ENCODE peak calls at places on chromosomes 1 and 21, in eight cellular contexts. I, R, Q, D, B, C, Y and Z are unnamed samples.

GRCh38 chr1:177983824-177984528 is 14.1 kb upstream of the SEC16B start:
- DNase-seq in I (peak), R (peak), Q (no peak), D (peak), B (peak), C (peak), Y (no peak), Z (peak)

GRCh38 chr1:58824753-58825389 is 41.0 kb upstream of the JUN start:
- DNase-seq in I (no peak), R (no peak), Q (no peak), D (no peak), B (no peak), C (no peak), Y (peak), Z (no peak)

GRCh38 chr1:46523556-46524443 is 27.6 kb downstream of the KNCN start:
- DNase-seq in I (no peak), R (no peak), Q (no peak), D (no peak), B (no peak), C (no peak), Y (peak), Z (no peak)

GRCh38 chr21:44757731-44758130 is 43.9 kb downstream of the UBE2G2 start:
- DNase-seq in I (no peak), R (no peak), Q (no peak), D (no peak), B (no peak), C (no peak), Y (no peak), Z (no peak)

GRCh38 chr1:72827285-72827684 is 544.9 kb upstream of the NEGR1 start:
- DNase-seq in I (no peak), R (peak), Q (no peak), D (no peak), B (no peak), C (no peak), Y (no peak), Z (peak)

GRCh38 chr1:154186852-154187501 is 4.9 kb downstream of the TPM3 start:
- DNase-seq in I (no peak), R (no peak), Q (peak), D (peak), B (no peak), C (no peak), Y (no peak), Z (no peak)

GRCh38 chr1:116874622-116875277 is 35.0 kb upstream of the PTGFRN start:
- DNase-seq in I (no peak), R (no peak), Q (peak), D (no peak), B (no peak), C (no peak), Y (no peak), Z (peak)

GRCh38 chr1:1285102-1285571 is 4.9 kb downstream of the SCNN1D start:
- DNase-seq in I (no peak), R (no peak), Q (no peak), D (no peak), B (no peak), C (no peak), Y (no peak), Z (no peak)

GRCh38 chr1:87598429-87598828 is 269.7 kb downstream of the LMO4 start:
- DNase-seq in I (peak), R (no peak), Q (peak), D (peak), B (no peak), C (no peak), Y (no peak), Z (no peak)

GRCh38 chr1:224357626-224358124 is 996 bp downstream of the CNIH4 start:
- DNase-seq in I (no peak), R (peak), Q (no peak), D (no peak), B (no peak), C (no peak), Y (no peak), Z (peak)

GRCh38 chr21:38875694-38876492 is 70.2 kb downstream of the ETS2 start:
- DNase-seq in I (no peak), R (peak), Q (no peak), D (no peak), B (no peak), C (no peak), Y (no peak), Z (peak)

GRCh38 chr1:3364983-3365382 is 89.5 kb upstream of the ARHGEF16 start:
- DNase-seq in I (no peak), R (no peak), Q (no peak), D (no peak), B (no peak), C (no peak), Y (no peak), Z (no peak)

GRCh38 chr1:30877205-30877912 is 31.2 kb downstream of the SDC3 start:
- DNase-seq in I (no peak), R (peak), Q (no peak), D (peak), B (peak), C (peak), Y (peak), Z (peak)

GRCh38 chr21:42668620-42669019 is 15.2 kb downstream of the PDE9A start:
- DNase-seq in I (no peak), R (no peak), Q (no peak), D (no peak), B (no peak), C (no peak), Y (no peak), Z (no peak)

GRCh38 chr1:182720465-182720864 is 36.1 kb upstream of the RGS8 start:
- DNase-seq in I (peak), R (peak), Q (no peak), D (peak), B (no peak), C (no peak), Y (no peak), Z (peak)

GRCh38 chr1:61426254-61426653 is 298.7 kb downstream of the TM2D1 start:
- DNase-seq in I (no peak), R (no peak), Q (no peak), D (no peak), B (no peak), C (no peak), Y (no peak), Z (no peak)

GRCh38 chr1:178960781-178961180 is 64.9 kb upstream of the FAM20B start:
- DNase-seq in I (no peak), R (no peak), Q (no peak), D (no peak), B (no peak), C (no peak), Y (no peak), Z (no peak)

GRCh38 chr1:28136636-28137613 is 39.6 kb downstream of the PTAFR start:
- DNase-seq in I (no peak), R (peak), Q (no peak), D (no peak), B (no peak), C (no peak), Y (no peak), Z (peak)

GRCh38 chr1:56576880-56577858 is 2.2 kb downstream of the PLPP3 start:
- DNase-seq in I (peak), R (peak), Q (no peak), D (peak), B (no peak), C (no peak), Y (no peak), Z (peak)

GRCh38 chr21:29726061-29726460 is 213.7 kb downstream of the GRIK1 start:
- DNase-seq in I (no peak), R (no peak), Q (no peak), D (no peak), B (no peak), C (no peak), Y (no peak), Z (no peak)

GRCh38 chr1:11787251-11787803 is 18.4 kb downstream of the MTHFR start:
- DNase-seq in I (peak), R (peak), Q (no peak), D (peak), B (no peak), C (peak), Y (peak), Z (peak)

GRCh38 chr1:102578806-102579205 is 529.5 kb downstream of the COL11A1 start:
- DNase-seq in I (no peak), R (no peak), Q (no peak), D (no peak), B (no peak), C (no peak), Y (no peak), Z (no peak)

GRCh38 chr1:17903386-17903785 is 148.3 kb downstream of the ACTL8 start:
- DNase-seq in I (no peak), R (peak), Q (no peak), D (no peak), B (no peak), C (no peak), Y (no peak), Z (no peak)

GRCh38 chr1:89698624-89699023 is 65.7 kb downstream of the LRRC8C start:
- DNase-seq in I (no peak), R (no peak), Q (no peak), D (no peak), B (no peak), C (no peak), Y (no peak), Z (no peak)

GRCh38 chr1:109488201-109488600 is 4.5 kb downstream of the ATXN7L2 start:
- DNase-seq in I (no peak), R (no peak), Q (no peak), D (peak), B (no peak), C (no peak), Y (no peak), Z (peak)

DNA sequence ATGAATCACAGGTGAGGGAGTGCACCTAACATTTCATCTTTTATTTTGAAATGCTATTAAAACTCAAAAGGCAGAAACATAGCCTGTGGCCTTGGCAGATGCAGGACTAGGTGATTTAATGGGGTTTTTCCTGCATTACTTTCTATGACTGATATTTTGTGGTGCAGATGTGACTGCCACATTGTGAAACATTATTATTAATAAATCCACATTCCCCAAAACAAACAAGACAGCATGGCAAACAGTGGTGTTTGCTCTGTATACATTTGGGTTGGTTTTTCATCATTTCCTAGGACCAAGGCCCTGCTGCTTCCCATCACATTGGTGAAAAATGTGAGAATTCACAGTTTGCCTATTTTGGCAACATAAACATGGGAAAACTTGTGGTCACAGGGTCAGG is 247.6 kb upstream of the SGIP1 start:
- DNase-seq in I (no peak), R (no peak), Q (no peak), D (no peak), B (no peak), C (no peak), Y (no peak), Z (no peak)
- H3K4me3 ChIP-seq in I (no peak), R (no peak), Q (no peak), D (no peak), B (no peak), C (no peak), Y (no peak), Z (no peak)

DNA sequence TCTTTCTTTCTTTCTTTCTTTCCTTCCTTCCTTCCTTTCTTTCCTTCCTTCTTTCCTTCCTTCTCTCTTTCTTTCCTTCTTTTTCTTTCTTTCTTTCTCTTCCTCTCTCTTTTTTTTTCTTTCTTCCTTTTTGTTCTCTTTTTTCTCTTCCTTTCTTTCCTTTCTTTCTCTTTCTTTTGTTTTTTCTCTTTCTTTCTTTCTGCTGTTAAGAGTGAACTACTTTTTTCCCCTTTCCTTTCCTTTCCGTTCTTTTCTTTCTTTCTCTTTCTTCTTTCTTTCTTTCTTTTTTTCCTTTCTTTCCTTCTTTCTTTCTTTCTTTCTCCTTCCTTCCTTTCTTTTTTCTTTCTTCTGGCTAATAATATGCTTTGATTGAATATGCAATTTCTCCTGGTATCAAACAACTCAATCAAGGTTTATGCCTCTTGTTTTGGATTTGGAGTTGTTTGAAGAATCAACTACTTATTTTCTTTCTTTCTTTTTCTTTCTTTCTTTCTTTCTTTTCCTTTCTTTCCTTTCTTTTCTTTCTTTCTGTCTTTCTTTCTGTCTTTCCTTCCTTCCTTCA is 27.4 kb upstream of the CFHR4 start:
- DNase-seq in I (no peak), R (no peak), Q (no peak), D (no peak), B (no peak), C (no peak), Y (no peak), Z (no peak)
- TF ChIP-seq CTCF in I (no peak), R (no peak), Q (no peak), D (no peak), B (no peak), C (no peak), Y (no peak), Z (no peak)

DNA sequence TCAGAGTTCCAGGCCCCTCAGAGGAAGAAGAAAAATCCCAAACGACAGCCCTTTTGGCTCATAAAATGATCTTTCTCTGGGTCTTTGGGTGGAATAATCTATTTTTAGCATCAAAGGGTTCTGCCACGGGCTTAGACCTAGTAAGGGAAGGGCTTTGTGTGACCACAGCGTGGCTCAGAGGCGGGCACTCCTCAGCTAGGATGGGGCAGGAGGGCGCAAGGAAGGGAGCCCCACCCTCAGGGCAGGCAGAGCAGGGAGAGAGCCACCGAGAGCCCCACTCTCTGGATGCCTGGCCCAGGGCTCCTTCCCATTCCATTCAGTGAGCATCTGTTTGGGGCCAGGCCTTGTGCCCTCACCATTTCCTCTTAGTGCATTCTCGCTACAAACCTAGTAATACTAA is 41.5 kb upstream of the RUNX3 start:
- DNase-seq in I (no peak), R (no peak), Q (no peak), D (no peak), B (no peak), C (no peak), Y (no peak), Z (no peak)
- H3K4me3 ChIP-seq in I (no peak), R (no peak), Q (no peak), D (no peak), B (no peak), C (no peak), Y (no peak), Z (no peak)

GRCh38 chr1:113073457-113073950 is 506 bp downstream of the LRIG2 start:
- DNase-seq in I (peak), R (no peak), Q (peak), D (peak), B (peak), C (peak), Y (no peak), Z (peak)
- TF ChIP-seq CTCF in I (peak), R (peak), Q (peak), D (peak), B (peak), C (peak), Y (peak), Z (peak)

GRCh38 chr1:32701421-32701911 is 1.1 kb downstream of the SYNC start:
- DNase-seq in I (peak), R (peak), Q (no peak), D (no peak), B (no peak), C (no peak), Y (peak), Z (no peak)
- H3K4me3 ChIP-seq in I (no peak), R (peak), Q (no peak), D (no peak), B (peak), C (peak), Y (peak), Z (peak)

GRCh38 chr1:226452981-226453380 is 45.1 kb upstream of the PARP1 start:
- DNase-seq in I (peak), R (no peak), Q (no peak), D (no peak), B (no peak), C (no peak), Y (no peak), Z (no peak)

GRCh38 chr1:226455843-226456242 is 48.0 kb upstream of the PARP1 start:
- DNase-seq in I (no peak), R (no peak), Q (no peak), D (no peak), B (no peak), C (no peak), Y (no peak), Z (no peak)

DNA sequence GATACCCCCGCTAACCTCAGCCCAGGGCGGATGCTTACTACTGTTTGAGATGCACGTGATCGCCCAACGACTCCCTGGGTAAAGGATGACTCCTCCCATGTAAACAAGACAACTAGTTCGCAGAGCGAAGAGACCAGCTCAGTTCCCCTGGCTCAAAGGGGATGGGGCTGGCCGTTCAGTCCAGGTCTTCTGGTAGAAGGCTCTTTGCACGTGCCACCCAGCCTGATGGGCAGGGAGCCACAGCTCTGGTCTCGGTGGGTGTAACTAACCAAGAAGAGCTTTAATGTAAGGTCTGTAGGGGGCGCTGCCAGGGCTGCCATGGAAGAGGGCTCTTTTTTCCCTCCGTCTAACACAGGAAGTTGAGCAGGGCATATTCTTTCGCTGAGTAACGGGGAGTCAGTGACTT is 49.4 kb upstream of the PARP1 start:
- DNase-seq in I (no peak), R (no peak), Q (peak), D (peak), B (no peak), C (no peak), Y (no peak), Z (peak)
- TF ChIP-seq CTCF in I (peak), R (no peak), Q (no peak), D (peak), B (no peak), C (no peak), Y (no peak), Z (peak)

GRCh38 chr1:183936009-183936408 is 101.5 kb downstream of the COLGALT2 start:
- DNase-seq in I (no peak), R (no peak), Q (no peak), D (no peak), B (no peak), C (no peak), Y (no peak), Z (no peak)

GRCh38 chr1:183931646-183932271 is 105.8 kb downstream of the COLGALT2 start:
- DNase-seq in I (no peak), R (no peak), Q (no peak), D (no peak), B (no peak), C (no peak), Y (no peak), Z (peak)

GRCh38 chr1:183933528-183934179 is 103.9 kb downstream of the COLGALT2 start:
- DNase-seq in I (no peak), R (no peak), Q (no peak), D (no peak), B (no peak), C (no peak), Y (no peak), Z (no peak)

GRCh38 chr1:183934284-183934683 is 103.2 kb downstream of the COLGALT2 start:
- DNase-seq in I (no peak), R (no peak), Q (no peak), D (no peak), B (no peak), C (no peak), Y (no peak), Z (no peak)

DNA sequence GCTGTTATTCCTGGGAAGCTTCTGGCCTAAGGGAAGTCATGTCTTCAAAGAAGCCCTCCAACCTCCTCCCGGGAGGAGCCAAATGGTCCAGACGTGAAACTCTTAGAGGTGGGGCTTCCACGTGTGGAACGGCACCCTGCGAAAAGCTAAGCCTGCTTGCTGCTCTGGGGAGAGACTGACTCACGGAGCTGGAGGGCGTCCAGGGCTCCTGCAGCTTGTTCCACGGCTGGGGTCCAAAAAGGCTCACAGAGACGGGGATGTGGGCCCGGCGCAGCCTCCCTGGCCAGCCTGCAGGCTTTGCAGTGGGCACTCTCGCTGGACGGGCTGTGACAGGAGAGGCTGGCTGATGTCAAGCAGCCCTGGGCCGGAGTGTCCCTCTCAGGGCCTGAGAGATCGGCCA is 105.1 kb downstream of the COLGALT2 start:
- DNase-seq in I (no peak), R (peak), Q (no peak), D (no peak), B (peak), C (peak), Y (peak), Z (peak)
- H3K4me3 ChIP-seq in I (no peak), R (peak), Q (no peak), D (no peak), B (no peak), C (peak), Y (no peak), Z (no peak)

GRCh38 chr1:204180133-204180532 is 14.0 kb upstream of the REN start:
- DNase-seq in I (no peak), R (no peak), Q (no peak), D (no peak), B (no peak), C (no peak), Y (peak), Z (no peak)
- TF ChIP-seq CTCF in I (no peak), R (no peak), Q (no peak), D (no peak), B (no peak), C (no peak), Y (no peak), Z (no peak)